ENCODE peak calls at places on chromosome 18, in nine cellular contexts. One of them, this sample, is unnamed.

GRCh38 chr18:40159141-40160017 is 1795.7 kb upstream of the PIK3C3 start:
- DNase-seq in germinal center: no peak
- DNase-seq in right lobe of liver: no peak
- DNase-seq in psoas muscle: no peak
- DNase-seq in stimulated activated CD4-positive, alpha-beta T cell treated with anti-CD3 and anti-CD28 coated beads, Interleukin-1b, Interleukin-23, amount 100 ng/mL, for 4 hours: no peak
- DNase-seq in HEK293T: peak; percentile 58
- DNase-seq in spleen: no peak
- DNase-seq in MM.1S: peak; percentile 51
- DNase-seq in cortex of kidney: no peak
- DNase-seq in this sample: peak; percentile 80

GRCh38 chr18:78087338-78087737 is 837.7 kb downstream of the GALR1 start:
- DNase-seq in germinal center: no peak
- DNase-seq in right lobe of liver: no peak
- DNase-seq in psoas muscle: no peak
- DNase-seq in stimulated activated CD4-positive, alpha-beta T cell treated with anti-CD3 and anti-CD28 coated beads, Interleukin-1b, Interleukin-23, amount 100 ng/mL, for 4 hours: no peak
- DNase-seq in HEK293T: no peak
- DNase-seq in spleen: no peak
- DNase-seq in MM.1S: no peak
- DNase-seq in cortex of kidney: no peak
- DNase-seq in this sample: no peak

GRCh38 chr18:33440011-33440383 is 524 bp downstream of the CCDC178 start:
- DNase-seq in germinal center: no peak
- DNase-seq in right lobe of liver: peak; percentile 46
- DNase-seq in psoas muscle: no peak
- DNase-seq in stimulated activated CD4-positive, alpha-beta T cell treated with anti-CD3 and anti-CD28 coated beads, Interleukin-1b, Interleukin-23, amount 100 ng/mL, for 4 hours: no peak
- DNase-seq in HEK293T: peak; percentile 80
- DNase-seq in spleen: no peak
- DNase-seq in MM.1S: no peak
- DNase-seq in cortex of kidney: no peak
- DNase-seq in this sample: peak; percentile 89

GRCh38 chr18:79935499-79935898 is 16.0 kb downstream of the SLC66A2 start:
- DNase-seq in germinal center: no peak
- DNase-seq in right lobe of liver: peak; percentile 37
- DNase-seq in psoas muscle: no peak
- DNase-seq in stimulated activated CD4-positive, alpha-beta T cell treated with anti-CD3 and anti-CD28 coated beads, Interleukin-1b, Interleukin-23, amount 100 ng/mL, for 4 hours: no peak
- DNase-seq in HEK293T: no peak
- DNase-seq in spleen: no peak
- DNase-seq in MM.1S: no peak
- DNase-seq in cortex of kidney: no peak
- DNase-seq in this sample: no peak

GRCh38 chr18:77058186-77058847 is 74.3 kb downstream of the MBP start:
- DNase-seq in germinal center: no peak
- DNase-seq in right lobe of liver: no peak
- DNase-seq in psoas muscle: peak; percentile 67
- DNase-seq in stimulated activated CD4-positive, alpha-beta T cell treated with anti-CD3 and anti-CD28 coated beads, Interleukin-1b, Interleukin-23, amount 100 ng/mL, for 4 hours: no peak
- DNase-seq in HEK293T: no peak
- DNase-seq in spleen: peak; percentile 86
- DNase-seq in MM.1S: no peak
- DNase-seq in cortex of kidney: no peak
- DNase-seq in this sample: no peak

GRCh38 chr18:74836296-74837139 is 238.8 kb downstream of the ZNF407 start:
- DNase-seq in germinal center: no peak
- DNase-seq in right lobe of liver: no peak
- DNase-seq in psoas muscle: no peak
- DNase-seq in stimulated activated CD4-positive, alpha-beta T cell treated with anti-CD3 and anti-CD28 coated beads, Interleukin-1b, Interleukin-23, amount 100 ng/mL, for 4 hours: no peak
- DNase-seq in HEK293T: no peak
- DNase-seq in spleen: peak; percentile 59
- DNase-seq in MM.1S: no peak
- DNase-seq in cortex of kidney: no peak
- DNase-seq in this sample: no peak

GRCh38 chr18:48534364-48534763 is 4.5 kb upstream of the CTIF start:
- DNase-seq in germinal center: no peak
- DNase-seq in right lobe of liver: no peak
- DNase-seq in psoas muscle: no peak
- DNase-seq in stimulated activated CD4-positive, alpha-beta T cell treated with anti-CD3 and anti-CD28 coated beads, Interleukin-1b, Interleukin-23, amount 100 ng/mL, for 4 hours: no peak
- DNase-seq in HEK293T: no peak
- DNase-seq in spleen: no peak
- DNase-seq in MM.1S: no peak
- DNase-seq in cortex of kidney: no peak
- DNase-seq in this sample: no peak

GRCh38 chr18:69102959-69103358 is 297.7 kb upstream of the DOK6 start:
- DNase-seq in germinal center: no peak
- DNase-seq in right lobe of liver: no peak
- DNase-seq in psoas muscle: no peak
- DNase-seq in stimulated activated CD4-positive, alpha-beta T cell treated with anti-CD3 and anti-CD28 coated beads, Interleukin-1b, Interleukin-23, amount 100 ng/mL, for 4 hours: no peak
- DNase-seq in HEK293T: no peak
- DNase-seq in spleen: no peak
- DNase-seq in MM.1S: no peak
- DNase-seq in cortex of kidney: no peak
- DNase-seq in this sample: no peak

GRCh38 chr18:47247036-47247832 is 4.2 kb downstream of the SKOR2 start:
- DNase-seq in germinal center: peak; percentile 35
- DNase-seq in right lobe of liver: no peak
- DNase-seq in psoas muscle: no peak
- DNase-seq in stimulated activated CD4-positive, alpha-beta T cell treated with anti-CD3 and anti-CD28 coated beads, Interleukin-1b, Interleukin-23, amount 100 ng/mL, for 4 hours: no peak
- DNase-seq in HEK293T: no peak
- DNase-seq in spleen: no peak
- DNase-seq in MM.1S: no peak
- DNase-seq in cortex of kidney: no peak
- DNase-seq in this sample: peak; percentile 54